ENCODE peak calls at places on chromosomes 11 and 22, in five cellular contexts. E is HCT116, V is SK-N-SH, A is K562, J is H1. Y is an unnamed sample.

GRCh38 chr22:42883970-42884369 is 26.9 kb upstream of the ARFGAP3 start:
- DNase-seq in V (no peak), J (no peak), E (no peak), A (no peak), Y (no peak)

GRCh38 chr11:30586251-30587144 is at the start of gene MPPED2:
- DNase-seq in E (no peak), J (peak), V (peak), A (peak), Y (no peak)

GRCh38 chr22:21074092-21074715 is 28.5 kb downstream of the LRRC74B start:
- DNase-seq in V (no peak), J (no peak), A (no peak), E (peak), Y (peak)

GRCh38 chr11:93738647-93739081 is 2.6 kb downstream of the TAF1D start:
- DNase-seq in E (no peak), V (no peak), J (no peak), A (no peak), Y (no peak)

GRCh38 chr11:107496011-107496410 is 38.4 kb upstream of the CWF19L2 start:
- DNase-seq in A (no peak), V (no peak), J (no peak), E (no peak), Y (no peak)

GRCh38 chr11:114617157-114618124 is 21.9 kb upstream of the NXPE4 start:
- DNase-seq in J (no peak), V (no peak), A (no peak), E (no peak), Y (no peak)

GRCh38 chr11:107834995-107835394 is 23.6 kb downstream of the SLC35F2 start:
- DNase-seq in J (no peak), A (no peak), V (no peak), E (no peak), Y (no peak)

GRCh38 chr11:64123102-64123434 is 42.8 kb downstream of the MACROD1 start:
- DNase-seq in J (no peak), V (peak), A (no peak), E (no peak), Y (no peak)

GRCh38 chr22:46057762-46058420 is 80.9 kb upstream of the WNT7B start:
- DNase-seq in E (no peak), J (no peak), V (peak), A (no peak), Y (no peak)

GRCh38 chr22:29979645-29980303 is 96.8 kb downstream of the MTMR3 start:
- DNase-seq in V (no peak), J (no peak), A (no peak), E (no peak), Y (no peak)

GRCh38 chr11:58805065-58805464 is 39.4 kb downstream of the GLYATL2 start:
- DNase-seq in E (no peak), V (no peak), A (no peak), J (no peak), Y (no peak)

GRCh38 chr11:35943761-35944502 is at the start of gene LDLRAD3:
- DNase-seq in A (peak), E (peak), V (peak), J (peak), Y (no peak)

GRCh38 chr11:77747381-77747969 is 73.0 kb downstream of the RSF1 start:
- DNase-seq in J (no peak), A (no peak), E (no peak), V (no peak), Y (no peak)

GRCh38 chr22:23218867-23219251 is 38.5 kb downstream of the BCR start:
- DNase-seq in V (peak), J (no peak), A (peak), E (no peak), Y (no peak)

GRCh38 chr22:24208012-24208749 is 26.9 kb downstream of the SUSD2 start:
- DNase-seq in A (no peak), J (no peak), E (peak), V (peak), Y (peak)

GRCh38 chr11:8584096-8584495 is 9.9 kb downstream of the STK33 start:
- DNase-seq in V (no peak), E (no peak), J (no peak), A (no peak), Y (no peak)

GRCh38 chr11:60809691-60810090 is 24.6 kb downstream of the MS4A10 start:
- DNase-seq in V (no peak), J (no peak), A (no peak), E (no peak), Y (no peak)

GRCh38 chr22:25067851-25068421 is 115.4 kb downstream of the KIAA1671 start:
- DNase-seq in J (no peak), E (no peak), A (no peak), V (peak), Y (no peak)

GRCh38 chr11:57379732-57380131 is 1.2 kb downstream of the PRG3 start:
- DNase-seq in J (peak), E (no peak), A (peak), V (no peak), Y (no peak)

GRCh38 chr22:36936362-36937116 is 23.1 kb downstream of the CSF2RB start:
- DNase-seq in J (peak), A (no peak), E (no peak), V (no peak), Y (no peak)

GRCh38 chr11:31325162-31325561 is 44.4 kb downstream of the DCDC1 start:
- DNase-seq in A (no peak), E (no peak), V (no peak), J (no peak), Y (no peak)

GRCh38 chr22:37972527-37972926 is 11.8 kb downstream of the SOX10 start:
- DNase-seq in E (no peak), J (no peak), V (no peak), A (no peak), Y (no peak)

GRCh38 chr11:69705246-69705856 is 1.5 kb upstream of the FGF19 start:
- DNase-seq in E (no peak), A (no peak), J (peak), V (peak), Y (no peak)

GRCh38 chr11:102831128-102831708 is 12.2 kb downstream of the MMP3 start:
- DNase-seq in J (peak), E (no peak), A (peak), V (peak), Y (no peak)

GRCh38 chr11:96103102-96103501 is 179.2 kb upstream of the MTMR2 start:
- DNase-seq in V (no peak), A (peak), J (no peak), E (no peak), Y (no peak)

GRCh38 chr11:1120532-1121342 is 37.0 kb upstream of the MUC5AC start:
- DNase-seq in A (no peak), J (no peak), E (no peak), V (peak), Y (no peak)

GRCh38 chr11:122491486-122491885 is 164.0 kb upstream of the UBASH3B start:
- DNase-seq in A (no peak), V (no peak), J (no peak), E (no peak), Y (no peak)

GRCh38 chr22:50568626-50569025 is 5.9 kb upstream of the SYCE3 start:
- DNase-seq in J (no peak), A (peak), E (no peak), V (no peak), Y (no peak)

GRCh38 chr11:18727499-18728236 is 1.7 kb upstream of the IGSF22 start:
- DNase-seq in E (peak), J (peak), A (peak), V (peak), Y (peak)

GRCh38 chr11:47672283-47672730 is 29.9 kb upstream of the MTCH2 start:
- DNase-seq in A (peak), V (no peak), J (no peak), E (no peak), Y (no peak)

GRCh38 chr11:42462558-42463310 is 849.1 kb upstream of the API5 start:
- DNase-seq in E (no peak), A (no peak), J (no peak), V (no peak), Y (no peak)

GRCh38 chr22:23066200-23067022 is 3.9 kb upstream of the GNAZ start:
- DNase-seq in J (no peak), A (no peak), V (no peak), E (no peak), Y (no peak)

GRCh38 chr11:7364660-7365059 is 113.0 kb downstream of the SYT9 start:
- DNase-seq in A (no peak), E (no peak), V (no peak), J (no peak), Y (no peak)

GRCh38 chr11:46930089-46930488 is 6.5 kb upstream of the CSTPP1 start:
- DNase-seq in E (no peak), V (no peak), A (peak), J (no peak), Y (no peak)

GRCh38 chr11:2307733-2308331 is 6.0 kb downstream of the TSPAN32 start:
- DNase-seq in A (no peak), E (no peak), V (no peak), J (no peak), Y (no peak)

GRCh38 chr11:14645985-14646900 is 2.6 kb downstream of the PDE3B start:
- DNase-seq in A (peak), E (no peak), V (no peak), J (no peak), Y (no peak)

GRCh38 chr22:30015229-30015797 is 65.0 kb upstream of the HORMAD2 start:
- DNase-seq in J (no peak), E (no peak), V (no peak), A (no peak), Y (no peak)

DNA sequence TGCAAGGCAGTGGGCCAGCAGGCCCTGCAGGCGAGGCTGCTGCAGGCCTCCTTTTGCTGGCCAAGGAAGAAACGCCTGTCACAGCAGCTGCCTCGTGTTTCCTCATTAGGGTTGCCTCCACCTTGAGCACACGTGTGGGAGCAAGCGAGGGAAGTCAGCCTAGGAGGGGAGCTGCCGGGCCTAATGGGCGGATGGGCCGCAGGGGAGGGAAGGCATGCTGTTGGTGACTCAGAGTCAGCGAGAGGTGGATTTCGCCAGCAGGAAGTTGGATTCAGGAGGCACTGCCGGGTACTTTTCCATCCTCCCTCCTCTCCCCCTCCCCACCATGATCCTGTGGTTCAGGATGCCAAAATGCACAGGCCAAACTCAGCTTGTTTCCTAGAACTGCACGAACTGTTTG is 498.7 kb downstream of the METTL15 start:
- DNase-seq in V (no peak), E (no peak), A (no peak), J (no peak), Y (no peak)
- TF ChIP-seq SIN3A in V (no peak), E (no peak), A (no peak), J (no peak), Y (no peak)

DNA sequence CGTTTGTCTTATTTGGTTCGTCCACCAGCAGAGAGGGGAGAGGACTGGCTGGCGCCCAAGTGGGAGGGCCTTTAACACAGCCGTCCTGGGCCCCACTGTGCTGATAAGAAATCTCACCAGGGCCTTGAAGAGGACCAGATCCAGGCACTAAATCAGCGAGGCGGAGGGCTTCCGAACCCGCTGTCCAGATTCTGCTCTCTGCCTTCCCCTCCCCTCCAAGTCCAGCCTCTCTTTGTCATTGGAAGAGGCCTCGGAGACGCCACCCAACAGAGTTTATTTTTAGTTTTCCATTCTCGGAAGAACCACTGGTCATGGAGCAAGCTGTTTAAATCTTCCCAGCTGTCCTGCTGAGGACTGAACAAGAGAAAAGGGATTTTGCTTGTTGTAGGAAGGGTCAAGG is 9.3 kb upstream of the FXYD6 start:
- DNase-seq in J (peak), A (peak), V (no peak), E (no peak), Y (no peak)
- TF ChIP-seq POLR2AphosphoS5 in J (no peak), A (no peak), V (no peak), E (no peak), Y (no peak)

GRCh38 chr11:66409226-66409625 is 11.6 kb upstream of the NPAS4 start:
- DNase-seq in E (no peak), A (no peak), V (no peak), J (no peak), Y (no peak)
- TF ChIP-seq SIN3A in E (no peak), A (no peak), V (no peak), J (no peak), Y (no peak)

GRCh38 chr11:121250843-121251242 is 41.7 kb upstream of the SC5D start:
- DNase-seq in J (no peak), E (no peak), V (no peak), A (no peak), Y (no peak)

GRCh38 chr11:121255473-121256125 is 37.0 kb upstream of the SC5D start:
- DNase-seq in A (no peak), V (no peak), J (no peak), E (no peak), Y (no peak)

GRCh38 chr11:121257289-121257688 is 35.3 kb upstream of the SC5D start:
- DNase-seq in J (no peak), E (no peak), V (no peak), A (peak), Y (no peak)

GRCh38 chr11:121254756-121255155 is 37.8 kb upstream of the SC5D start:
- DNase-seq in V (no peak), E (no peak), J (no peak), A (no peak), Y (no peak)

GRCh38 chr11:121253951-121254350 is 38.6 kb upstream of the SC5D start:
- DNase-seq in V (no peak), A (no peak), J (no peak), E (no peak), Y (no peak)
- TF ChIP-seq POLR2AphosphoS5 in V (no peak), A (no peak), J (no peak), E (no peak), Y (no peak)

GRCh38 chr11:73292481-73292880 is 15.6 kb upstream of the ARHGEF17 start:
- DNase-seq in A (no peak), V (no peak), E (no peak), J (no peak), Y (no peak)

GRCh38 chr11:73294604-73295003 is 13.5 kb upstream of the ARHGEF17 start:
- DNase-seq in A (no peak), J (no peak), E (no peak), V (no peak), Y (no peak)

GRCh38 chr11:73291781-73292180 is 16.3 kb upstream of the ARHGEF17 start:
- DNase-seq in A (no peak), V (no peak), J (no peak), E (no peak), Y (no peak)

GRCh38 chr11:73295259-73295995 is 12.6 kb upstream of the ARHGEF17 start:
- DNase-seq in E (peak), J (peak), A (peak), V (peak), Y (peak)

GRCh38 chr11:73293356-73293936 is 14.6 kb upstream of the ARHGEF17 start:
- DNase-seq in E (no peak), V (no peak), J (no peak), A (no peak), Y (no peak)
- TF ChIP-seq SIN3A in E (no peak), V (no peak), J (no peak), A (no peak), Y (no peak)

Y was measured in Panc1.